ENCODE peak calls at places on chromosomes 2 and 18, in five cellular contexts. One of them, this sample, is unnamed.
A peak's percentile ranks its signal among the peaks of the same experiment; 100 is the strongest.

GRCh38 chr2:234708091-234708683 is 211.3 kb upstream of the ARL4C start:
- DNase-seq in mesenchymal stem cell: no peak
- DNase-seq in OCI-LY7: no peak
- DNase-seq in transverse colon: no peak
- DNase-seq in heart left ventricle: no peak
- DNase-seq in this sample: no peak

GRCh38 chr2:64203131-64204005 is 59.1 kb upstream of the PELI1 start:
- DNase-seq in mesenchymal stem cell: peak; percentile 92
- DNase-seq in transverse colon: no peak
- DNase-seq in heart left ventricle: no peak
- DNase-seq in OCI-LY7: no peak
- DNase-seq in this sample: no peak

GRCh38 chr2:135791418-135792190 is 45.4 kb downstream of the LCT start:
- DNase-seq in OCI-LY7: no peak
- DNase-seq in mesenchymal stem cell: peak; percentile 22
- DNase-seq in heart left ventricle: no peak
- DNase-seq in transverse colon: no peak
- DNase-seq in this sample: no peak

GRCh38 chr18:10134204-10134603 is 220.4 kb downstream of the VAPA start:
- DNase-seq in mesenchymal stem cell: no peak
- DNase-seq in heart left ventricle: no peak
- DNase-seq in OCI-LY7: no peak
- DNase-seq in transverse colon: no peak
- DNase-seq in this sample: no peak

GRCh38 chr2:152594022-152594712 is 123.1 kb downstream of the PRPF40A start:
- DNase-seq in transverse colon: peak; percentile 47
- DNase-seq in mesenchymal stem cell: no peak
- DNase-seq in heart left ventricle: peak; percentile 31
- DNase-seq in OCI-LY7: peak; percentile 3
- DNase-seq in this sample: no peak

GRCh38 chr2:240399419-240400318 is 35.8 kb upstream of the GPC1 start:
- DNase-seq in transverse colon: no peak
- DNase-seq in heart left ventricle: no peak
- DNase-seq in mesenchymal stem cell: no peak
- DNase-seq in OCI-LY7: no peak
- DNase-seq in this sample: no peak

GRCh38 chr2:41933035-41933429 is 114.8 kb upstream of the PKDCC start:
- DNase-seq in heart left ventricle: no peak
- DNase-seq in OCI-LY7: no peak
- DNase-seq in transverse colon: no peak
- DNase-seq in mesenchymal stem cell: no peak
- DNase-seq in this sample: no peak

GRCh38 chr18:56560992-56561391 is 77.4 kb downstream of the TXNL1 start:
- DNase-seq in mesenchymal stem cell: no peak
- DNase-seq in transverse colon: no peak
- DNase-seq in heart left ventricle: no peak
- DNase-seq in OCI-LY7: no peak
- DNase-seq in this sample: no peak

GRCh38 chr2:120578576-120579352 is 156.9 kb upstream of the GLI2 start:
- DNase-seq in transverse colon: no peak
- DNase-seq in OCI-LY7: peak; percentile 8
- DNase-seq in mesenchymal stem cell: no peak
- DNase-seq in heart left ventricle: no peak
- DNase-seq in this sample: no peak

GRCh38 chr18:37276111-37276510 is 289.5 kb downstream of the CELF4 start:
- DNase-seq in heart left ventricle: no peak
- DNase-seq in transverse colon: no peak
- DNase-seq in OCI-LY7: no peak
- DNase-seq in mesenchymal stem cell: no peak
- DNase-seq in this sample: no peak

GRCh38 chr2:207514451-207514850 is 15.3 kb upstream of the CREB1 start:
- DNase-seq in OCI-LY7: no peak
- DNase-seq in heart left ventricle: no peak
- DNase-seq in transverse colon: no peak
- DNase-seq in mesenchymal stem cell: no peak
- DNase-seq in this sample: no peak

GRCh38 chr2:18614042-18614441 is 24.7 kb upstream of the NT5C1B start:
- DNase-seq in heart left ventricle: no peak
- DNase-seq in OCI-LY7: no peak
- DNase-seq in mesenchymal stem cell: no peak
- DNase-seq in transverse colon: no peak
- DNase-seq in this sample: no peak

GRCh38 chr2:213490087-213490486 is 205.8 kb downstream of the SPAG16 start:
- DNase-seq in mesenchymal stem cell: no peak
- DNase-seq in OCI-LY7: peak; percentile 15
- DNase-seq in heart left ventricle: no peak
- DNase-seq in transverse colon: no peak
- DNase-seq in this sample: no peak

GRCh38 chr2:54586062-54586982 is 130.2 kb downstream of the SPTBN1 start:
- DNase-seq in mesenchymal stem cell: peak; percentile 57
- DNase-seq in OCI-LY7: no peak
- DNase-seq in transverse colon: no peak
- DNase-seq in heart left ventricle: no peak
- DNase-seq in this sample: no peak

GRCh38 chr18:77107218-77107815 is 25.3 kb downstream of the MBP start:
- DNase-seq in mesenchymal stem cell: no peak
- DNase-seq in transverse colon: no peak
- DNase-seq in heart left ventricle: no peak
- DNase-seq in OCI-LY7: no peak
- DNase-seq in this sample: no peak

GRCh38 chr18:38996056-38996455 is 1430.5 kb upstream of the CELF4 start:
- DNase-seq in heart left ventricle: no peak
- DNase-seq in transverse colon: no peak
- DNase-seq in mesenchymal stem cell: no peak
- DNase-seq in OCI-LY7: no peak
- DNase-seq in this sample: no peak

GRCh38 chr2:26344581-26345283 is 1.2 kb upstream of the SELENOI start:
- DNase-seq in transverse colon: peak; percentile 51
- DNase-seq in mesenchymal stem cell: peak; percentile 54
- DNase-seq in heart left ventricle: no peak
- DNase-seq in OCI-LY7: no peak
- DNase-seq in this sample: peak; percentile 25

GRCh38 chr2:20640411-20641122 is 10.3 kb downstream of the HS1BP3 start:
- DNase-seq in heart left ventricle: peak; percentile 62
- DNase-seq in transverse colon: peak; percentile 37
- DNase-seq in OCI-LY7: no peak
- DNase-seq in mesenchymal stem cell: no peak
- DNase-seq in this sample: no peak

GRCh38 chr18:79510731-79511141 is 115.0 kb downstream of the NFATC1 start:
- DNase-seq in OCI-LY7: no peak
- DNase-seq in heart left ventricle: no peak
- DNase-seq in mesenchymal stem cell: no peak
- DNase-seq in transverse colon: peak; percentile 4
- DNase-seq in this sample: no peak

GRCh38 chr2:25347205-25347815 is 5.6 kb upstream of the DNMT3A start:
- DNase-seq in heart left ventricle: no peak
- DNase-seq in OCI-LY7: peak; percentile 17
- DNase-seq in mesenchymal stem cell: peak; percentile 39
- DNase-seq in transverse colon: no peak
- DNase-seq in this sample: no peak

GRCh38 chr18:22040527-22040926 is 128.9 kb upstream of the GATA6 start:
- DNase-seq in transverse colon: peak; percentile 74
- DNase-seq in heart left ventricle: no peak
- DNase-seq in mesenchymal stem cell: no peak
- DNase-seq in OCI-LY7: no peak
- DNase-seq in this sample: no peak

GRCh38 chr2:237978058-237978712 is 11.4 kb downstream of the UBE2F start:
- DNase-seq in OCI-LY7: peak; percentile 6
- DNase-seq in heart left ventricle: peak; percentile 50
- DNase-seq in transverse colon: no peak
- DNase-seq in mesenchymal stem cell: peak; percentile 22
- DNase-seq in this sample: peak; percentile 83

GRCh38 chr2:226798422-226799210 is 1.0 kb downstream of the IRS1 start:
- DNase-seq in heart left ventricle: peak; percentile 56
- DNase-seq in transverse colon: peak; percentile 67
- DNase-seq in OCI-LY7: peak; percentile 89
- DNase-seq in mesenchymal stem cell: peak; percentile 69
- DNase-seq in this sample: peak; percentile 24

GRCh38 chr2:236088368-236089057 is 79.7 kb downstream of the GBX2 start:
- DNase-seq in OCI-LY7: no peak
- DNase-seq in transverse colon: no peak
- DNase-seq in heart left ventricle: no peak
- DNase-seq in mesenchymal stem cell: no peak
- DNase-seq in this sample: no peak

GRCh38 chr2:98519156-98519555 is 74.5 kb downstream of the INPP4A start:
- DNase-seq in OCI-LY7: no peak
- DNase-seq in mesenchymal stem cell: no peak
- DNase-seq in transverse colon: no peak
- DNase-seq in heart left ventricle: no peak
- DNase-seq in this sample: no peak

GRCh38 chr18:7760967-7761946 is 194.1 kb downstream of the PTPRM start:
- DNase-seq in transverse colon: no peak
- DNase-seq in mesenchymal stem cell: peak; percentile 15
- DNase-seq in OCI-LY7: no peak
- DNase-seq in heart left ventricle: no peak
- DNase-seq in this sample: no peak

GRCh38 chr18:7758764-7759163 is 191.6 kb downstream of the PTPRM start:
- DNase-seq in OCI-LY7: no peak
- DNase-seq in mesenchymal stem cell: no peak
- DNase-seq in heart left ventricle: no peak
- DNase-seq in transverse colon: no peak
- DNase-seq in this sample: no peak

GRCh38 chr18:7766383-7766782 is 199.3 kb downstream of the PTPRM start:
- DNase-seq in heart left ventricle: no peak
- DNase-seq in OCI-LY7: no peak
- DNase-seq in transverse colon: no peak
- DNase-seq in mesenchymal stem cell: no peak
- DNase-seq in this sample: peak; percentile 48

GRCh38 chr18:7766817-7767216 is 199.7 kb downstream of the PTPRM start:
- DNase-seq in transverse colon: no peak
- DNase-seq in heart left ventricle: no peak
- DNase-seq in OCI-LY7: no peak
- DNase-seq in mesenchymal stem cell: no peak
- DNase-seq in this sample: peak; percentile 10

GRCh38 chr18:7764406-7764805 is 197.3 kb downstream of the PTPRM start:
- DNase-seq in OCI-LY7: no peak
- DNase-seq in heart left ventricle: no peak
- DNase-seq in mesenchymal stem cell: no peak
- DNase-seq in transverse colon: no peak
- DNase-seq in this sample: no peak
- H3K4me1 ChIP-seq in OCI-LY7: no peaks in the 10 kb centered on the region
- H3K4me1 ChIP-seq in heart left ventricle: peaks cover 51% of the 10 kb centered on the region
- H3K4me1 ChIP-seq in mesenchymal stem cell: peaks cover 14% of the 10 kb centered on the region
- H3K4me1 ChIP-seq in transverse colon: no peaks in the 10 kb centered on the region
- H3K4me1 ChIP-seq in this sample: no peaks in the 10 kb centered on the region

GRCh38 chr2:130837811-130838565 is 1.3 kb downstream of the ARHGEF4 start:
- DNase-seq in heart left ventricle: no peak
- DNase-seq in OCI-LY7: no peak
- DNase-seq in mesenchymal stem cell: no peak
- DNase-seq in transverse colon: no peak
- DNase-seq in this sample: no peak
- H3K4me1 ChIP-seq in heart left ventricle: peaks cover 3% of the 10 kb centered on the region
- H3K4me1 ChIP-seq in OCI-LY7: peaks cover 28% of the 10 kb centered on the region
- H3K4me1 ChIP-seq in mesenchymal stem cell: peaks cover 19% of the 10 kb centered on the region
- H3K4me1 ChIP-seq in transverse colon: peaks cover 11% of the 10 kb centered on the region
- H3K4me1 ChIP-seq in this sample: no peaks in the 10 kb centered on the region

GRCh38 chr2:173750332-173750731 is 214.8 kb downstream of the SP3 start:
- DNase-seq in transverse colon: no peak
- DNase-seq in OCI-LY7: no peak
- DNase-seq in heart left ventricle: peak; percentile 29
- DNase-seq in mesenchymal stem cell: peak; percentile 18
- DNase-seq in this sample: no peak
- H3K4me1 ChIP-seq in transverse colon: no peaks in the 10 kb centered on the region
- H3K4me1 ChIP-seq in OCI-LY7: no peaks in the 10 kb centered on the region
- H3K4me1 ChIP-seq in heart left ventricle: peaks cover 2% of the 10 kb centered on the region
- H3K4me1 ChIP-seq in mesenchymal stem cell: peaks cover 6% of the 10 kb centered on the region
- H3K4me1 ChIP-seq in this sample: no peaks in the 10 kb centered on the region

GRCh38 chr2:172927381-172928357 is 148.0 kb upstream of the MAP3K20 start:
- DNase-seq in mesenchymal stem cell: no peak
- DNase-seq in heart left ventricle: no peak
- DNase-seq in transverse colon: no peak
- DNase-seq in OCI-LY7: no peak
- DNase-seq in this sample: no peak

GRCh38 chr2:172924070-172924469 is 151.6 kb upstream of the MAP3K20 start:
- DNase-seq in mesenchymal stem cell: no peak
- DNase-seq in transverse colon: no peak
- DNase-seq in OCI-LY7: no peak
- DNase-seq in heart left ventricle: no peak
- DNase-seq in this sample: no peak

GRCh38 chr2:172928754-172929153 is 146.9 kb upstream of the MAP3K20 start:
- DNase-seq in transverse colon: no peak
- DNase-seq in OCI-LY7: no peak
- DNase-seq in mesenchymal stem cell: peak; percentile 74
- DNase-seq in heart left ventricle: no peak
- DNase-seq in this sample: no peak

GRCh38 chr2:172922294-172922693 is 153.4 kb upstream of the MAP3K20 start:
- DNase-seq in heart left ventricle: no peak
- DNase-seq in mesenchymal stem cell: no peak
- DNase-seq in OCI-LY7: no peak
- DNase-seq in transverse colon: no peak
- DNase-seq in this sample: no peak

GRCh38 chr2:172925600-172925999 is 150.0 kb upstream of the MAP3K20 start:
- DNase-seq in OCI-LY7: no peak
- DNase-seq in heart left ventricle: no peak
- DNase-seq in mesenchymal stem cell: no peak
- DNase-seq in transverse colon: no peak
- DNase-seq in this sample: no peak
- H3K4me1 ChIP-seq in OCI-LY7: no peaks in the 10 kb centered on the region
- H3K4me1 ChIP-seq in heart left ventricle: peaks cover 11% of the 10 kb centered on the region
- H3K4me1 ChIP-seq in mesenchymal stem cell: peaks cover 2% of the 10 kb centered on the region
- H3K4me1 ChIP-seq in transverse colon: peaks cover 5% of the 10 kb centered on the region
- H3K4me1 ChIP-seq in this sample: peaks cover 3% of the 10 kb centered on the region

GRCh38 chr2:170817247-170817998 is 736 bp downstream of the GAD1 start:
- DNase-seq in mesenchymal stem cell: peak; percentile 49
- DNase-seq in heart left ventricle: no peak
- DNase-seq in transverse colon: no peak
- DNase-seq in OCI-LY7: no peak
- DNase-seq in this sample: no peak
- H3K4me1 ChIP-seq in mesenchymal stem cell: peaks cover 34% of the 10 kb centered on the region
- H3K4me1 ChIP-seq in heart left ventricle: peaks cover 65% of the 10 kb centered on the region
- H3K4me1 ChIP-seq in transverse colon: peaks cover 59% of the 10 kb centered on the region
- H3K4me1 ChIP-seq in OCI-LY7: no peaks in the 10 kb centered on the region
- H3K4me1 ChIP-seq in this sample: no peaks in the 10 kb centered on the region

This sample was measured in BE2C.